ENCODE peak calls at places on chromosomes 11 and 22, in five cellular contexts. B, L, X, V and O are unnamed samples. For H3K4me1, the result is how much of the 10 kb centered on the place peaks cover.

GRCh38 chr11:10605941-10606381 is 37.5 kb upstream of the LYVE1 start:
- DNase-seq in B (peak), L (no peak), X (peak), V (no peak), O (peak)

GRCh38 chr11:88312665-88313064 is 24.9 kb downstream of the CTSC start:
- DNase-seq in B (no peak), L (no peak), X (no peak), V (no peak), O (no peak)

GRCh38 chr11:93611836-93612677 is 49.4 kb upstream of the CEP295 start:
- DNase-seq in B (no peak), L (peak), X (no peak), V (no peak), O (no peak)

GRCh38 chr22:47055073-47055355 is 292.6 kb downstream of the TBC1D22A start:
- DNase-seq in B (no peak), L (no peak), X (no peak), V (no peak), O (no peak)

GRCh38 chr11:75577198-75577597 is 15.1 kb downstream of the SERPINH1 start:
- DNase-seq in B (peak), L (no peak), X (no peak), V (peak), O (no peak)

GRCh38 chr22:36328635-36329216 is 59.0 kb downstream of the MYH9 start:
- DNase-seq in B (peak), L (peak), X (no peak), V (peak), O (peak)

GRCh38 chr11:44597358-44598009 is 32.0 kb downstream of the CD82 start:
- DNase-seq in B (no peak), L (no peak), X (no peak), V (no peak), O (no peak)

GRCh38 chr11:92667446-92668165 is 301.8 kb upstream of the MTNR1B start:
- DNase-seq in B (no peak), L (no peak), X (no peak), V (no peak), O (no peak)

GRCh38 chr11:26950260-26950719 is 43.6 kb upstream of the FIBIN start:
- DNase-seq in B (no peak), L (no peak), X (no peak), V (no peak), O (no peak)

GRCh38 chr11:17746096-17746495 is 11.5 kb downstream of the KCNC1 start:
- DNase-seq in B (no peak), L (no peak), X (no peak), V (no peak), O (no peak)

GRCh38 chr11:113906515-113906914 is 1.9 kb downstream of the HTR3B start:
- DNase-seq in B (no peak), L (peak), X (peak), V (no peak), O (no peak)

GRCh38 chr11:65778901-65779668 is 1.7 kb downstream of the AP5B1 start:
- DNase-seq in B (no peak), L (no peak), X (no peak), V (no peak), O (peak)

GRCh38 chr11:7204778-7205177 is 46.9 kb upstream of the SYT9 start:
- DNase-seq in B (no peak), L (no peak), X (no peak), V (no peak), O (no peak)

DNA sequence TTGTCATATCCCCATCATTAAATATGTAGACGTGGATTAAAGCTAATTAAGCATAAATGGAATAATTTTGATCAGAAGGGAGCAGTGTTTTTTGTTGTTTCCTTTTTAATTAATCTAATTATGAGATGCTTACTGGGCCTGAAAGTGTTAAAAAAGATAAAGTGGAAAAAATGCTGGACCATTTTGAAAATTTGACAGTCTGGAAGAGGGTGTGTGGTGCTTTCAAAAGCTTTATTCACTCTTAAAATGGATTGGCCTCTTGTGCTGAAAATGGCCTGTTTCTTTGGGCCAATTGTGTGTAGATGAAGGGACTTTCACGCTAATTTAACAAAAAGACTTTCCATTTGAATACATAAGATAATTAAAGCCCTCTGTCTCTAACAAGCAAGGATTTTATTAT is 1.8 kb downstream of the TNRC6B start:
- DNase-seq in B (no peak), L (no peak), X (no peak), V (no peak), O (no peak)
- H3K4me1 ChIP-seq in B (under half), L (under half), X (half or more), V (half or more), O (under half)

DNA sequence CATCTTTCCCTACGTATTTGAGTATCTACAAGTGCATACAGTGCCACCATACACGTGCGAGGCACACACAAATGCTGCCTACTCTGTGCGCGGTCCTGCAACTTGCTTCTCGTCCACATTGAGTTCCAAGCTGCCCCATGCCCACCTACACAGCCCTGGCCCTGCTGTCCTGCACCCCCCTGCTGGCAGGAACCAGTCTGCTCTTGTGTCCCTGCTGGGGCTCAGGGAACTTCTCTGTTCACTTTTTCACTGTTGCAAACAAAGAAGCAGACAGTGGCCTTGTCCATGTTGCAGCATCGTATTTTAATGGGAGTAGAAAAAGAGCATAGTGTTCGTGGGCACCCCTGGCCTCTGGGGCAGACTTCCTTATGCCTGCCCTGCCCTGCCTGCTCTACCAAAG is 14.0 kb downstream of the CPT1A start:
- DNase-seq in B (no peak), L (peak), X (peak), V (no peak), O (no peak)
- H3K4me1 ChIP-seq in B (under half), L (under half), X (under half), V (under half), O (under half)

DNA sequence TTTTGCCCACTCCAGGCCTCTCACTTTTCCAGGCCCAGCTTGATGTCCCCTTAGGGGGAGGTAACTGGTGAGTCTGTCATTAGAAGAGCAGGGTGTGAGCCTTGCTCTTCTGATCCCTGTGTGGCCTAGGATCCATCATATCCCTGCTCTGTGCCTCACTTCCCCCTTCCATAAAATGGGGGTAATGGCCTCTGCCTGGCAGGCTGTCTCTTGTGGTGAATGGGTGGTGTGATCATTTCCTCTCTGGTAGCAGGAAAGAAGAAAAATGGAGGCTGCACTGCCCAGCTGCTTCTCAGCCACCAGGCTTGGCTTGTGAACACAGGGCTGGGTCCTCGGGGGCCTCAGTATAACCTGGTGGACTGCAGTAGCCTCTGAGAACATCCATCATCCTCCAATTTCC is 5.6 kb downstream of the ARHGEF17 start:
- DNase-seq in B (no peak), L (no peak), X (no peak), V (no peak), O (no peak)
- H3K4me1 ChIP-seq in B (half or more), L (under half), X (half or more), V (under half), O (half or more)

GRCh38 chr22:50528682-50529415 is 963 bp downstream of the TYMP start:
- DNase-seq in B (no peak), L (peak), X (no peak), V (no peak), O (no peak)
- H3K4me1 ChIP-seq in B (under half), L (under half), X (half or more), V (under half), O (half or more)

DNA sequence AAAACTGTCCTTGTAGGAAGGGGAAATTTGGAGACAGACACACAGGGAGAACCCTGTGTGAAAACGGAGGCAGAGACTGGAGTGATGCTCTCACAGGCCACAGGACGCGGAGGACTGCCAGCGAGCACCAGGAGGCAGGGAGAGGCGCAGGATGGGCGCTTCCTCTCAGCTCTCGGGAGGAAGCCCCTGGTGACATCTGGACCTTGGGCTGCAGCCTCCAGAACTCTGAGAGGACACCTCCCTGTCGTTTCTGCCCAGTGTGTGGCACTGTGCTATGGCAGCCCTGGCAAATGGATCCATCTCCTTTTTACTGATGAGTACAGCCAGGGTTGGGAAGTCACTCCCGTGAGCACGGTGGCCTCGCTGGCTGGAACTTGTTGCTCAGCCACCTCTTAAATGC is 73.9 kb downstream of the LRRC32 start:
- DNase-seq in B (no peak), L (no peak), X (no peak), V (no peak), O (no peak)
- H3K4me1 ChIP-seq in B (under half), L (under half), X (under half), V (under half), O (under half)

DNA sequence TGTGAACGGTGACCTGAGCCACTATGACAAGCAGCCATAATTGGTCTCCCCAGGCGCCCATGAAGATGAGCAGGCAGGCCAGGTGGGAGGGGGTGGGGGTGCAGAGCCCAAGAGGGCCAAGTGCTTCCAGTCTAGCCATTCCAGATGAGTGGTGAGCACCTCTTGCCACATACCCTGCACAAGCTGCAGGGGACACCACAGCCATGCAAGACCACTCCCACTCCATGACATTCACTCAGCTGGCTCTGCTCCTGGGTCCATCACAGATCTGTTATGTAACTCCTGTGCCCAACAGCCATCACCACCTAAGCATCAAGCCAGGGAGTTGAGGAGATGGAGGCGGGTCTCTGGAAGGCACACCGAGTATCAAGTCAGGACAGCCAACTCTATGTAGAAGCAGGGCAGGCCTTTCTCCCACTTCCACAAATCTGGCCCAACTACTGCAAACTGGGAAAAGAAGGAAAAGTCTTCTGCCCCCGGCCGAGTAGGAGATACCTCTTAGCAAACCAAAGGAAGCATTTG is 8.4 kb downstream of the TMEM184B start:
- DNase-seq in B (no peak), L (no peak), X (no peak), V (no peak), O (no peak)
- H3K4me1 ChIP-seq in B (under half), L (under half), X (under half), V (under half), O (half or more)

GRCh38 chr11:118245946-118246562 is 6.1 kb downstream of the MPZL3 start:
- DNase-seq in B (no peak), L (no peak), X (no peak), V (no peak), O (no peak)
- H3K4me1 ChIP-seq in B (under half), L (under half), X (half or more), V (under half), O (under half)

GRCh38 chr11:61333638-61334433 is 808 bp downstream of the TKFC start:
- DNase-seq in B (no peak), L (peak), X (no peak), V (no peak), O (no peak)
- H3K4me1 ChIP-seq in B (under half), L (under half), X (half or more), V (under half), O (under half)

GRCh38 chr11:116844722-116845121 is 7.3 kb upstream of the APOA1 start:
- DNase-seq in B (no peak), L (no peak), X (no peak), V (no peak), O (no peak)

GRCh38 chr11:116840746-116841296 is 3.4 kb upstream of the APOA1 start:
- DNase-seq in B (peak), L (no peak), X (peak), V (no peak), O (no peak)

GRCh38 chr11:116842117-116842516 is 4.7 kb upstream of the APOA1 start:
- DNase-seq in B (no peak), L (no peak), X (no peak), V (no peak), O (no peak)

GRCh38 chr11:116843661-116844060 is 6.2 kb upstream of the APOA1 start:
- DNase-seq in B (peak), L (no peak), X (no peak), V (no peak), O (peak)

GRCh38 chr11:116842909-116843308 is 5.5 kb upstream of the APOA1 start:
- DNase-seq in B (no peak), L (peak), X (no peak), V (no peak), O (peak)
- H3K4me1 ChIP-seq in B (under half), L (under half), X (half or more), V (under half), O (under half)

GRCh38 chr22:40411506-40411861 is 41.1 kb downstream of the SGSM3 start:
- DNase-seq in B (peak), L (no peak), X (no peak), V (no peak), O (peak)

GRCh38 chr22:40413873-40414272 is 43.5 kb downstream of the SGSM3 start:
- DNase-seq in B (no peak), L (no peak), X (no peak), V (no peak), O (no peak)

GRCh38 chr22:40410731-40411505 is 40.5 kb downstream of the SGSM3 start:
- DNase-seq in B (no peak), L (no peak), X (no peak), V (no peak), O (peak)

GRCh38 chr22:40414306-40414705 is 43.9 kb downstream of the SGSM3 start:
- DNase-seq in B (no peak), L (no peak), X (no peak), V (no peak), O (peak)

GRCh38 chr22:40412441-40412840 is 42.0 kb downstream of the SGSM3 start:
- DNase-seq in B (no peak), L (no peak), X (no peak), V (no peak), O (no peak)
- H3K4me1 ChIP-seq in B (under half), L (under half), X (under half), V (under half), O (under half)